ENCODE peak calls at places on chromosomes 13 and 19, in ten cellular contexts. G is neural crest cell; J is activated CD4-positive, CD25-positive, alpha-beta regulatory T cell; R is activated CD8-positive, alpha-beta T cell treated with anti-CD3 and anti-CD28 coated beads for 36 hours; D is NCI-H187; M is mesothelial cell of epicardium; Y is neuronal stem cell; B is BE2C; A is AG09319; V is stimulated activated CD8-positive, alpha-beta memory T cell treated with anti-CD3 and anti-CD28 coated beads, Interleukin-2, amount 100 ng/mL, for 48 hours. C is an unnamed sample.

GRCh38 chr19:38849746-38850230 is at the start of gene HNRNPL:
- DNase-seq in G (peak; percentile 99), J (peak; percentile 99), R (peak; percentile 99), D (no peak), M (peak; percentile 99), Y (no peak), B (peak; percentile 99), A (no peak), V (peak; percentile 98), C (peak; percentile 99)

GRCh38 chr19:52725528-52725961 is 9.3 kb downstream of the ZNF611 start:
- DNase-seq in G (no peak), J (no peak), R (no peak), D (no peak), M (no peak), Y (no peak), B (no peak), A (no peak), V (no peak), C (no peak)

GRCh38 chr13:95607363-95607762 is 37.1 kb downstream of the DZIP1 start:
- DNase-seq in G (no peak), J (no peak), R (no peak), D (no peak), M (no peak), Y (no peak), B (no peak), A (no peak), V (no peak), C (no peak)

GRCh38 chr13:104477256-104477655 is 1411.0 kb upstream of the SLC10A2 start:
- DNase-seq in G (no peak), J (no peak), R (no peak), D (no peak), M (no peak), Y (no peak), B (no peak), A (no peak), V (no peak), C (no peak)

GRCh38 chr19:51712461-51713081 is 11.2 kb downstream of the HAS1 start:
- DNase-seq in G (no peak), J (no peak), R (peak; percentile 27), D (no peak), M (no peak), Y (no peak), B (no peak), A (no peak), V (no peak), C (no peak)

GRCh38 chr19:5263615-5264014 is 77.0 kb downstream of the PTPRS start:
- DNase-seq in G (no peak), J (no peak), R (no peak), D (no peak), M (no peak), Y (no peak), B (no peak), A (no peak), V (no peak), C (no peak)

GRCh38 chr13:112802808-112803207 is 113.0 kb downstream of the ATP11A start:
- DNase-seq in G (no peak), J (no peak), R (no peak), D (no peak), M (no peak), Y (no peak), B (no peak), A (no peak), V (no peak), C (no peak)

GRCh38 chr19:3350014-3350663 is 16.2 kb upstream of the NFIC start:
- DNase-seq in G (no peak), J (no peak), R (no peak), D (no peak), M (no peak), Y (no peak), B (no peak), A (no peak), V (no peak), C (no peak)

GRCh38 chr13:113671066-113672001 is 4.3 kb downstream of the GRK1 start:
- DNase-seq in G (no peak), J (no peak), R (no peak), D (no peak), M (peak; percentile 14), Y (no peak), B (peak; percentile 4), A (no peak), V (no peak), C (peak; percentile 16)

C was measured in activated naive CD4-positive, alpha-beta T cell treated with anti-CD3 and anti-CD28 coated beads, Interleukin-2, amount 10 ng/mL, durations not matched to agents 7 days and 5 days.